ENCODE peak calls at places on chromosome 20, in eight cellular contexts. C, L, P, G, V, E, Q and U are unnamed samples.

GRCh38 chr20:63008541-63009043 is 1.8 kb upstream of the BHLHE23 start:
- DNase-seq in L (no peak), E (no peak), G (no peak), Q (no peak), C (no peak), V (no peak), P (no peak), U (no peak)

GRCh38 chr20:44762466-44763140 is 16.9 kb downstream of the KCNK15 start:
- DNase-seq in E (no peak), C (no peak), P (no peak), G (no peak), L (no peak), Q (no peak), V (no peak), U (no peak)

GRCh38 chr20:63979549-63980316 is at the start of gene SAMD10:
- DNase-seq in L (peak), E (peak), G (no peak), C (no peak), V (peak), P (peak), Q (peak), U (no peak)

GRCh38 chr20:46550441-46550840 is at the start of gene OCSTAMP:
- DNase-seq in C (no peak), L (no peak), V (no peak), P (no peak), Q (no peak), G (no peak), E (no peak), U (no peak)

GRCh38 chr20:14189794-14190402 is 147.5 kb downstream of the FLRT3 start:
- DNase-seq in E (no peak), Q (no peak), P (no peak), L (no peak), C (no peak), G (no peak), V (no peak), U (no peak)

GRCh38 chr20:41738584-41739193 is 120.5 kb upstream of the CHD6 start:
- DNase-seq in C (peak), P (peak), L (peak), Q (peak), G (peak), V (no peak), E (peak), U (no peak)

GRCh38 chr20:56608376-56608775 is 20.7 kb upstream of the TFAP2C start:
- DNase-seq in C (no peak), G (no peak), L (no peak), Q (no peak), P (no peak), V (no peak), E (no peak), U (no peak)

GRCh38 chr20:4550740-4551139 is 171.0 kb upstream of the PRND start:
- DNase-seq in E (no peak), Q (no peak), P (no peak), L (no peak), G (no peak), V (no peak), C (no peak), U (no peak)

GRCh38 chr20:9149796-9150195 is 80.9 kb downstream of the PLCB4 start:
- DNase-seq in C (no peak), Q (no peak), L (no peak), V (no peak), E (no peak), P (no peak), G (no peak), U (no peak)

GRCh38 chr20:37958856-37959255 is 55.9 kb downstream of the VSTM2L start:
- DNase-seq in G (no peak), L (no peak), P (no peak), E (no peak), C (no peak), Q (no peak), V (no peak), U (no peak)

GRCh38 chr20:18224968-18225568 is 63.3 kb upstream of the ZNF133 start:
- DNase-seq in G (peak), L (no peak), Q (no peak), E (no peak), C (no peak), V (no peak), P (no peak), U (no peak)

GRCh38 chr20:8132632-8133587 is 844 bp downstream of the PLCB1 start:
- DNase-seq in L (no peak), E (no peak), G (peak), P (peak), C (peak), Q (no peak), V (peak), U (peak)

GRCh38 chr20:37868998-37869861 is 33.7 kb upstream of the VSTM2L start:
- DNase-seq in E (peak), Q (no peak), L (no peak), C (no peak), V (peak), P (no peak), G (no peak), U (peak)

GRCh38 chr20:13494019-13494418 is 144.7 kb downstream of the TASP1 start:
- DNase-seq in P (no peak), E (no peak), L (no peak), V (no peak), Q (no peak), C (no peak), G (no peak), U (no peak)

DNA sequence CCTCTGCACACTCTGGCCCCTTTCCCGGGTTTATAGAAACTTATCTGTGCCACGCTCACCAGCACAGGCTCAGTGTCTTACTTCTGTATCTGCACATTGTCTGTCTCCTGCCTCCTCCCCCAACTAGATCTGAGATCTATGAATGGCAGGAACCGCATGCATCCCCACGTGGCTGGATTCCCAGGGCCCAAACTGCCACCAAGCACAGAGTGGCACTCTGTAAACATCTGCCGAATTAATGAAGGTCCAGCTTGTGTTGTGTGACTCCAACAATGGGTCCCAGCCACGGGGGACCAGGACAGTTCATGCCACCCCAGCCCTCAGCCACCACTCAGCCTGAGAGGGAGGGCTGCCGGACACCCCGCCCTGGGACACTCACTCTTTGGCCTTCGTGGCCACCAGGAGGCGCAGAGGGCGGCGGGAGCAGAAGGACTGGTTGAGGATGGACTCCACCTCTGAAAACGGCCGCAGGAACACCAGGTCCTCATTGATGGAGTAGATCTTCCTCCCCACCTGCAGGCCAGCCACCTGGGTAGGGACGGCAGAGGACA is 171.1 kb downstream of the PREX1 start:
- DNase-seq in V (no peak), Q (peak), G (no peak), E (no peak), C (no peak), L (no peak), P (no peak), U (no peak)
- TF ChIP-seq CTCF in V (no peak), Q (peak), G (no peak), E (no peak), C (no peak), L (no peak), P (no peak), U (peak)

GRCh38 chr20:59441306-59441705 is 140.9 kb downstream of the EDN3 start:
- DNase-seq in G (no peak), Q (no peak), V (no peak), C (no peak), P (no peak), E (no peak), L (no peak), U (no peak)

GRCh38 chr20:59438201-59438600 is 137.8 kb downstream of the EDN3 start:
- DNase-seq in G (no peak), C (no peak), E (no peak), Q (no peak), V (no peak), P (no peak), L (no peak), U (no peak)

GRCh38 chr20:59437601-59438031 is 137.2 kb downstream of the EDN3 start:
- DNase-seq in C (no peak), G (no peak), Q (no peak), E (no peak), P (no peak), L (no peak), V (no peak), U (no peak)

GRCh38 chr20:59441860-59442810 is 141.7 kb downstream of the EDN3 start:
- DNase-seq in G (no peak), E (no peak), P (no peak), Q (no peak), C (no peak), V (no peak), L (no peak), U (no peak)

GRCh38 chr20:59439243-59439642 is 138.8 kb downstream of the EDN3 start:
- DNase-seq in E (no peak), C (no peak), L (no peak), V (no peak), G (no peak), Q (peak), P (no peak), U (no peak)
- TF ChIP-seq CTCF in E (peak), C (no peak), L (no peak), V (no peak), G (no peak), Q (peak), P (no peak), U (no peak)

GRCh38 chr20:36401336-36401735 is 95.2 kb downstream of the DLGAP4 start:
- DNase-seq in E (no peak), C (no peak), L (no peak), P (no peak), G (no peak), Q (no peak), V (no peak), U (no peak)

GRCh38 chr20:36398515-36398914 is 92.4 kb downstream of the DLGAP4 start:
- DNase-seq in E (no peak), Q (no peak), G (no peak), P (no peak), C (no peak), L (no peak), V (no peak), U (no peak)

GRCh38 chr20:36400901-36401300 is 94.8 kb downstream of the DLGAP4 start:
- DNase-seq in E (no peak), L (no peak), G (no peak), Q (no peak), V (no peak), P (no peak), C (no peak), U (no peak)

GRCh38 chr20:36399147-36399968 is 93.2 kb downstream of the DLGAP4 start:
- DNase-seq in E (peak), Q (peak), C (peak), L (peak), P (no peak), V (no peak), G (no peak), U (no peak)

GRCh38 chr20:36399969-36400545 is 93.9 kb downstream of the DLGAP4 start:
- DNase-seq in Q (no peak), C (no peak), L (no peak), G (no peak), V (no peak), E (no peak), P (no peak), U (no peak)
- TF ChIP-seq CTCF in Q (no peak), C (no peak), L (no peak), G (no peak), V (no peak), E (no peak), P (no peak), U (no peak)

GRCh38 chr20:24782801-24783630 is 166.1 kb upstream of the CST7 start:
- DNase-seq in L (no peak), E (no peak), G (no peak), C (peak), V (peak), P (no peak), Q (no peak), U (peak)

GRCh38 chr20:24782221-24782620 is 166.8 kb upstream of the CST7 start:
- DNase-seq in V (peak), C (no peak), Q (no peak), G (no peak), E (no peak), L (no peak), P (no peak), U (peak)

GRCh38 chr20:24785141-24785924 is 163.7 kb upstream of the CST7 start:
- DNase-seq in C (no peak), L (no peak), G (no peak), V (no peak), Q (no peak), P (no peak), E (no peak), U (peak)

GRCh38 chr20:24784607-24785006 is 164.5 kb upstream of the CST7 start:
- DNase-seq in E (no peak), P (no peak), G (no peak), V (peak), C (no peak), Q (no peak), L (no peak), U (no peak)

DNA sequence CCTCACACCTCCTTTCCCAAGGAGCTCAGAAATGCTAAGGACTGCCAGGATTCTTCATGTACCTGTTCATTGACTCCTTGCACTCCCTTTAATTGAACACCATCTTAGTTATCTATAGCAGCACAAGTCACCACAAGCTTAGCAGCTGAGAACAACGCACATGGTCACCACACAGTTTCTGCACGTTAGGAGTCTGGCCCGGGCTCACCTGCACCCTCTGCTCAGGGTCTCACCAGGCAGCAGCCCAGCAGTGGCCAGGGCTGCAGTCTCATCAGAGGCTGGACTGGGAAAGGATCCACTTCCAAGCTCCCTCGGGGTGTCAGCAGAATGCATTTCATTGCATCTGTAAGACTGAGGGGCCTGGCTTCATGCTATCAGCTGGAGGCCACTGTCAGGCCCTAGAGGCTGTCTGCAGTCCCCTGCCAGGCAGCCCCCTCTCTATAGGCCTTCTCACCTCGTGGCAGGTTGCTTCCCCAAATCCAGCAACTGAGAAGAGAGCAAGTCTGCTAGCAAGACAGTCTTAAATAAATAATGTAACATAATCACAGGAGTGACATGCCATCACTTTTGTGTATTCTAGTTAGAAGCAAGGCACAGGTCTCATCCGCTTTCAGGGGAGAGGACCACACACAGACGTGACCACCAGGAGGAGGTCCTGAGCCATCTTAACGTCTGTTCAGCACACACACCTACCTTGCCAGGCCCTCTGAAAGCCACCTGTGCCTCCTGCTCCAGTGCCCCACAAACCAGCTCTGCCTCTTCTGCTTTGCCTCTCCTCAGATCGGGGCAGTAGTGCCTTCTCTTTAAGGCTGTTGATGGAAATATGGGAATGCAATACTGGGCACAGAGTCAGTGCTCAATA is 165.2 kb upstream of the CST7 start:
- DNase-seq in Q (no peak), E (no peak), C (peak), G (no peak), V (peak), P (no peak), L (peak), U (peak)
- TF ChIP-seq CTCF in Q (no peak), E (peak), C (peak), G (no peak), V (no peak), P (no peak), L (peak), U (no peak)

GRCh38 chr20:21125072-21125848 is 622 bp upstream of the KIZ start:
- DNase-seq in V (no peak), E (no peak), Q (no peak), C (peak), L (peak), P (peak), G (no peak), U (no peak)
- TF ChIP-seq CTCF in V (peak), E (no peak), Q (no peak), C (peak), L (no peak), P (peak), G (peak), U (peak)